ENCODE peak calls at places on chromosomes 13 and 19, in five cellular contexts. M is Panc1; J is mucosa of descending colon; T is activated naive CD8-positive, alpha-beta T cell treated with anti-CD3 and anti-CD28 coated beads, Interleukin-2, amount 10 ng/mL, durations not matched to agents 7 days and 5 days; I is HCT116. V is an unnamed sample.

GRCh38 chr13:34011552-34012085 is 193.7 kb downstream of the RFC3 start:
- ATAC-seq in M (no peak), J (peak; percentile 47), T (no peak), I (peak; percentile 70), V (no peak)

GRCh38 chr19:1333789-1334188 is 48.1 kb downstream of the EFNA2 start:
- ATAC-seq in M (no peak), J (no peak), T (no peak), I (no peak), V (peak; percentile 42)

GRCh38 chr19:19489804-19490204 is 25.5 kb downstream of the TSSK6 start:
- ATAC-seq in M (peak; percentile 24), J (peak; percentile 2), T (peak; percentile 0), I (peak; percentile 13), V (peak; percentile 9)

GRCh38 chr13:51619614-51620013 is 35.4 kb downstream of the WDFY2 start:
- ATAC-seq in M (no peak), J (no peak), T (no peak), I (no peak), V (peak; percentile 78)

GRCh38 chr13:50829226-50829625 is 14.3 kb downstream of the DLEU7 start:
- ATAC-seq in M (no peak), J (no peak), T (no peak), I (no peak), V (no peak)

GRCh38 chr19:51089786-51090185 is 7.1 kb upstream of the KLK14 start:
- ATAC-seq in M (no peak), J (no peak), T (no peak), I (no peak), V (no peak)

GRCh38 chr19:46776927-46777911 is 11.2 kb downstream of the SLC1A5 start:
- ATAC-seq in M (peak; percentile 64), J (peak; percentile 53), T (peak; percentile 12), I (peak; percentile 67), V (peak; percentile 36)

GRCh38 chr13:36029171-36029570 is 102.0 kb downstream of the DCLK1 start:
- ATAC-seq in M (no peak), J (no peak), T (no peak), I (no peak), V (peak; percentile 39)

GRCh38 chr19:49629659-49630058 is 10.3 kb downstream of the RRAS start:
- ATAC-seq in M (no peak), J (no peak), T (no peak), I (no peak), V (no peak)

GRCh38 chr13:48646791-48647190 is 6.9 kb upstream of the CYSLTR2 start:
- ATAC-seq in M (peak; percentile 38), J (no peak), T (no peak), I (no peak), V (no peak)

GRCh38 chr13:20702945-20703784 is at the start of gene IL17D:
- ATAC-seq in M (peak; percentile 65), J (peak; percentile 27), T (peak; percentile 28), I (no peak), V (peak; percentile 7)

GRCh38 chr13:74168263-74168675 is 34.1 kb upstream of the KLF12 start:
- ATAC-seq in M (no peak), J (peak; percentile 65), T (no peak), I (no peak), V (no peak)

GRCh38 chr13:60164490-60164889 is 762 bp upstream of the DIAPH3 start:
- ATAC-seq in M (no peak), J (peak; percentile 28), T (no peak), I (no peak), V (no peak)

GRCh38 chr19:2392366-2392765 is 32.3 kb downstream of the TMPRSS9 start:
- ATAC-seq in M (no peak), J (no peak), T (no peak), I (no peak), V (no peak)

GRCh38 chr19:46785980-46786235 is 2.5 kb downstream of the SLC1A5 start:
- ATAC-seq in M (no peak), J (no peak), T (no peak), I (no peak), V (no peak)

GRCh38 chr19:38658462-38659306 is 11.2 kb downstream of the ACTN4 start:
- ATAC-seq in M (peak; percentile 59), J (peak; percentile 67), T (no peak), I (peak; percentile 70), V (peak; percentile 72)

V was measured in esophagus mucosa.